ENCODE peak calls at places on chromosomes 6 and 20, in six cellular contexts. P, S, Z, D, F and R are unnamed samples.
A peak's percentile ranks its signal among the peaks of the same experiment; 100 is the strongest.

GRCh38 chr6:109237082-109237985 is 142.0 kb downstream of the CEP57L1 start:
- DNase-seq in S (no peak), D (no peak), Z (no peak), F (no peak), P (no peak), R (no peak)

GRCh38 chr6:157456524-157456829 is 75.5 kb downstream of the ZDHHC14 start:
- DNase-seq in S (no peak), Z (peak; percentile 60), D (no peak), F (no peak), P (no peak), R (no peak)

GRCh38 chr6:144675231-144675861 is 390.2 kb downstream of the UTRN start:
- DNase-seq in Z (peak; percentile 24), P (no peak), F (peak; percentile 64), S (no peak), D (no peak), R (no peak)

GRCh38 chr20:22339091-22339881 is 245.1 kb downstream of the FOXA2 start:
- DNase-seq in P (no peak), F (no peak), D (no peak), Z (no peak), S (no peak), R (peak; percentile 58)

GRCh38 chr6:79604583-79605037 is 26.5 kb upstream of the SH3BGRL2 start:
- DNase-seq in Z (no peak), D (no peak), P (no peak), F (no peak), S (no peak), R (no peak)

GRCh38 chr6:68158256-68158655 is 476.8 kb upstream of the ADGRB3 start:
- DNase-seq in Z (no peak), F (no peak), P (no peak), S (no peak), D (no peak), R (no peak)

GRCh38 chr6:89117285-89118108 is at the start of gene SRSF12:
- DNase-seq in Z (no peak), P (peak; percentile 90), F (no peak), D (peak; percentile 14), S (peak; percentile 28), R (peak; percentile 49)

GRCh38 chr6:157991067-157991432 is 9.4 kb downstream of the SYNJ2 start:
- DNase-seq in P (peak; percentile 73), F (no peak), Z (no peak), S (peak; percentile 4), D (no peak), R (no peak)

GRCh38 chr6:4607793-4608192 is 168.4 kb upstream of the CDYL start:
- DNase-seq in S (no peak), D (no peak), F (no peak), Z (no peak), P (no peak), R (no peak)

GRCh38 chr6:73388800-73389512 is 5.7 kb upstream of the DDX43 start:
- DNase-seq in Z (no peak), P (peak; percentile 87), D (peak; percentile 38), F (no peak), S (peak; percentile 26), R (peak; percentile 77)

GRCh38 chr20:18719426-18719825 is 94.2 kb upstream of the SCP2D1 start:
- DNase-seq in Z (no peak), P (no peak), F (no peak), D (no peak), S (no peak), R (no peak)

GRCh38 chr6:72218125-72218524 is 331.8 kb downstream of the RIMS1 start:
- DNase-seq in Z (no peak), S (no peak), D (no peak), P (no peak), F (no peak), R (peak; percentile 54)

GRCh38 chr6:31908791-31909190 is 6.9 kb upstream of the ZBTB12 start:
- DNase-seq in D (no peak), S (no peak), F (no peak), Z (peak; percentile 68), P (no peak), R (no peak)

GRCh38 chr6:158770533-158770932 is 48.6 kb downstream of the EZR start:
- DNase-seq in D (no peak), S (no peak), P (no peak), Z (no peak), F (no peak), R (no peak)

GRCh38 chr6:153625089-153625488 is 414.0 kb upstream of the OPRM1 start:
- DNase-seq in S (no peak), P (no peak), D (no peak), F (no peak), Z (no peak), R (peak; percentile 47)

GRCh38 chr6:37007340-37008043 is 2.0 kb downstream of the FGD2 start:
- DNase-seq in P (no peak), D (no peak), Z (no peak), F (no peak), S (no peak), R (no peak)

GRCh38 chr20:43893930-43894329 is 20.7 kb upstream of the TOX2 start:
- DNase-seq in Z (no peak), S (no peak), F (no peak), D (no peak), P (no peak), R (no peak)

GRCh38 chr6:147909645-147910044 is 401.2 kb downstream of the SAMD5 start:
- DNase-seq in F (no peak), S (no peak), Z (no peak), P (no peak), D (no peak), R (no peak)

GRCh38 chr6:45998524-45998923 is 17.1 kb downstream of the CLIC5 start:
- DNase-seq in F (peak; percentile 66), D (no peak), S (no peak), Z (no peak), P (no peak), R (no peak)

DNA sequence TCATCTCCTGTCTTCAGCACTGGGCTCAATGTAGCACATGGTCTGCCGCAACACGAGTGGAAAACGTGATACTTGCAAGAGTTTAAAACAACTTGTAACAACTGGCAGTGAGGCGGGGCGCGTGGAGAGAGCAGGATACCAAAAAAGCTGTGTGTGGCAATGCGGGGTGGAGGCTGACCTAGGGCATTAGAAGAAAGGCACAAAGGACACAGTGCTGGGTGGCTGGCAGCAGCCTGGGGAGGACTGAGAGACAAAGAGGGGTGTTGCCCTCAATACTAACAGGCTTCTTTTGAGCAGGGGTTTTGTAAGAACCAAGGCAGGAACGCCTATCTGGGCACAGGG is 1.5 kb upstream of the GFOD1 start:
- DNase-seq in F (peak; percentile 57), Z (no peak), D (no peak), S (no peak), P (no peak), R (no peak)
- H3K27me3 ChIP-seq in F (no peaks in the 10 kb centered on the region), Z (no peaks in the 10 kb centered on the region), D (no peaks in the 10 kb centered on the region), S (no peaks in the 10 kb centered on the region), P (no peaks in the 10 kb centered on the region), R (no peaks in the 10 kb centered on the region)

GRCh38 chr6:135182993-135183531 is 2.0 kb downstream of the MYB start:
- DNase-seq in P (peak; percentile 89), Z (no peak), D (peak; percentile 42), F (no peak), S (no peak), R (peak; percentile 63)

GRCh38 chr6:135180458-135181332 is at the start of gene MYB:
- DNase-seq in D (peak; percentile 64), F (no peak), P (peak; percentile 91), Z (no peak), S (peak; percentile 35), R (peak; percentile 89)

GRCh38 chr6:135179920-135180457 is 1.1 kb upstream of the MYB start:
- DNase-seq in F (no peak), S (no peak), P (no peak), D (no peak), Z (no peak), R (no peak)

GRCh38 chr6:135182120-135182992 is 1.2 kb downstream of the MYB start:
- DNase-seq in D (peak; percentile 7), P (peak; percentile 88), F (no peak), Z (no peak), S (peak; percentile 13), R (peak; percentile 14)

DNA sequence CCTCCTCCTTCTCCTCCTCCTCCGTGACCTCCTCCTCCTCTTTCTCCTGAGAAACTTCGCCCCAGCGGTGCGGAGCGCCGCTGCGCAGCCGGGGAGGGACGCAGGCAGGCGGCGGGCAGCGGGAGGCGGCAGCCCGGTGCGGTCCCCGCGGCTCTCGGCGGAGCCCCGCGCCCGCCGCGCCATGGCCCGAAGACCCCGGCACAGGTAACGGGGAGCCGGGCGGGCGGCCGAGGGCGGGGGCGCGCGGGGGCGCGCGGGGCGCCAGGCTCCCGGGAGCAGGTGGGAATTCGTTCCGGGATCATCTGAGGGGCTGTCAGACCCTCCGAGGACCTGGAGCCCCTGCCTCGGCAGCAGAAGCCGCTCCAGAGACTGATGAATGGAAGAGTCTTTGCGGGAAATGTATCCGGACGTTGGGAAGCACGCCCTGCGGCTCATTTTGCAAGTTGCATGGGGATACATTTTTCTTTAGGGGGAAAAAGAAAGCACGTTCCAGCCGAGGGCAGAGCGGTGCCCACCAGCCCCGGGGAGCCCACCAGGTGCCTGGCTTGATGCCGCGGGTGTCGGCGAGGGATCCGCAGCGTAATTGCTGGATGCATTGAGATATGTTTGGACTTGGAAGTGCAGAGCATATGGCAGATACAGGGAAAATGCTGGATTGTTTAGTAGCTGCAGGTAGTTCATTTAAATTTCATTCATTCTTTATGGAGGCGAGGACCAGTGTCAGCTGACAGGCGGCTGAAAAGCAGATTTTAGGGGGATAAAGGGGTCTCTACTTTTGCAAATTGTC is 418 bp downstream of the MYB start:
- DNase-seq in P (peak; percentile 80), F (no peak), Z (no peak), S (no peak), D (no peak), R (peak; percentile 36)
- H3K27me3 ChIP-seq in P (no peaks in the 10 kb centered on the region), F (peaks cover 35% of the 10 kb centered on the region), Z (no peaks in the 10 kb centered on the region), S (no peaks in the 10 kb centered on the region), D (no peaks in the 10 kb centered on the region), R (no peaks in the 10 kb centered on the region)

GRCh38 chr6:38107073-38107472 is 287.5 kb downstream of the ZFAND3 start:
- DNase-seq in F (no peak), D (no peak), P (no peak), S (no peak), Z (no peak), R (no peak)
- H3K27me3 ChIP-seq in F (no peaks in the 10 kb centered on the region), D (no peaks in the 10 kb centered on the region), P (no peaks in the 10 kb centered on the region), S (no peaks in the 10 kb centered on the region), Z (no peaks in the 10 kb centered on the region), R (no peaks in the 10 kb centered on the region)

GRCh38 chr20:58510921-58511320 is 4.3 kb downstream of the APCDD1L start:
- DNase-seq in F (no peak), S (no peak), P (no peak), D (no peak), Z (no peak), R (no peak)

GRCh38 chr20:58512808-58513552 is 2.2 kb downstream of the APCDD1L start:
- DNase-seq in S (no peak), D (no peak), P (no peak), F (no peak), Z (no peak), R (no peak)

GRCh38 chr20:58511861-58512260 is 3.3 kb downstream of the APCDD1L start:
- DNase-seq in S (no peak), Z (no peak), D (no peak), F (no peak), P (no peak), R (no peak)

GRCh38 chr20:58513580-58514285 is 1.5 kb downstream of the APCDD1L start:
- DNase-seq in P (no peak), S (no peak), F (no peak), D (no peak), Z (no peak), R (no peak)

DNA sequence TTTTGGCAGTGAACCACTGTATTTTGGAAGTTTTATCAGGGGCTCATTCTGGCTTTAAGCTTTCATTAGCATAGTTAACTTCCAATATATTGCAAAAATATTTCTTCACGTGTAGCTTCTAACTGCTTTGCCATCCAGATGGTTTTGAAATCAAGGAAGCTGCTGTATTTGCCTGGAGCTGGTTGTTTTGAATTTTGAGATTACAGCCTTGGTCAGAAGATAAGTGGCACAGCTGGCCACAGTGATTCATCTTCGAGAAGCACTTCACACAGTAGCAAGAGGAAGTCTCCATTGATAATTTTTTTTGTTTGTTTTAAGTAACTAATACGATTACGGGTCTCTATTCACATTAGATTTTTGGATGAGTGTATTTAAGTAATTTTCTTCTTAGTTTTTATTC is 3.8 kb downstream of the APCDD1L start:
- DNase-seq in F (no peak), S (no peak), Z (no peak), D (no peak), P (no peak), R (no peak)
- H3K27me3 ChIP-seq in F (peaks cover 28% of the 10 kb centered on the region), S (no peaks in the 10 kb centered on the region), Z (no peaks in the 10 kb centered on the region), D (no peaks in the 10 kb centered on the region), P (no peaks in the 10 kb centered on the region), R (no peaks in the 10 kb centered on the region)